ENCODE peak calls at places on chromosomes 4 and X, in ten cellular contexts. G is stomach; A is tibial artery; B is H7; I is transverse colon; T is suprapubic skin; M is SK-N-SH; S is naive thymus-derived CD4-positive, alpha-beta T cell; L is effector memory CD4-positive, alpha-beta T cell; O is NT2/D1. E is an unnamed sample.

GRCh38 chrX:121093011-121093410 is 45.6 kb downstream of the GLUD2 start:
- DNase-seq in G (no peak), A (no peak), B (no peak), I (no peak), T (no peak), M (no peak), S (no peak), L (no peak), O (no peak), E (no peak)

GRCh38 chrX:40938418-40938817 is 146.8 kb upstream of the USP9X start:
- DNase-seq in G (no peak), A (no peak), B (no peak), I (no peak), T (no peak), M (no peak), S (no peak), L (no peak), O (no peak), E (no peak)

GRCh38 chr4:2244947-2245786 is 3.2 kb upstream of the HAUS3 start:
- DNase-seq in G (no peak), A (no peak), B (peak; percentile 43), I (no peak), T (no peak), M (no peak), S (no peak), L (no peak), O (no peak), E (no peak)

GRCh38 chr4:132344924-132345828 is 803.9 kb upstream of the PCDH10 start:
- DNase-seq in G (no peak), A (no peak), B (no peak), I (no peak), T (no peak), M (peak; percentile 46), S (no peak), L (no peak), O (no peak), E (no peak)

GRCh38 chr4:180106122-180106521 is 2137.1 kb upstream of the TENM3 start:
- DNase-seq in G (no peak), A (no peak), B (no peak), I (no peak), T (no peak), M (no peak), S (no peak), L (no peak), O (no peak), E (no peak)

GRCh38 chr4:77699731-77700210 is 94.2 kb downstream of the CXCL13 start:
- DNase-seq in G (no peak), A (no peak), B (peak; percentile 13), I (no peak), T (no peak), M (peak; percentile 24), S (no peak), L (no peak), O (peak; percentile 30), E (no peak)

GRCh38 chrX:49258749-49259124 is 5.8 kb downstream of the FOXP3 start:
- DNase-seq in G (no peak), A (no peak), B (no peak), I (no peak), T (no peak), M (no peak), S (no peak), L (no peak), O (no peak), E (no peak)

GRCh38 chrX:102765217-102765616 is 44.7 kb downstream of the GPRASP3 start:
- DNase-seq in G (no peak), A (no peak), B (no peak), I (no peak), T (no peak), M (no peak), S (no peak), L (no peak), O (no peak), E (no peak)

GRCh38 chrX:148929686-148930085 is 429.3 kb downstream of the AFF2 start:
- DNase-seq in G (no peak), A (no peak), B (no peak), I (no peak), T (no peak), M (no peak), S (no peak), L (no peak), O (no peak), E (no peak)

GRCh38 chr4:186029731-186030421 is 39.1 kb upstream of the TLR3 start:
- DNase-seq in G (peak; percentile 78), A (peak; percentile 97), B (no peak), I (peak; percentile 38), T (peak; percentile 73), M (peak; percentile 73), S (no peak), L (no peak), O (peak; percentile 35), E (peak; percentile 67)

GRCh38 chr4:169398294-169398693 is 127.5 kb upstream of the SH3RF1 start:
- DNase-seq in G (no peak), A (no peak), B (no peak), I (no peak), T (no peak), M (no peak), S (no peak), L (no peak), O (no peak), E (no peak)

GRCh38 chr4:78058591-78059523 is 1.7 kb downstream of the FRAS1 start:
- DNase-seq in G (peak; percentile 51), A (peak; percentile 68), B (peak; percentile 81), I (peak; percentile 41), T (peak; percentile 68), M (peak; percentile 72), S (no peak), L (no peak), O (no peak), E (peak; percentile 61)

GRCh38 chr4:112593438-112594133 is 43.1 kb downstream of the ZGRF1 start:
- DNase-seq in G (no peak), A (no peak), B (no peak), I (no peak), T (no peak), M (no peak), S (no peak), L (no peak), O (no peak), E (no peak)

GRCh38 chr4:526971-527460 is 28.0 kb downstream of the PIGG start:
- DNase-seq in G (no peak), A (no peak), B (no peak), I (no peak), T (no peak), M (no peak), S (no peak), L (no peak), O (no peak), E (no peak)
- H3K36me3 ChIP-seq in G (peaks cover 98% of the 10 kb centered on the region), A (peaks cover 86% of the 10 kb centered on the region), B (peaks cover 20% of the 10 kb centered on the region), I (peaks cover 56% of the 10 kb centered on the region), T (peaks cover 90% of the 10 kb centered on the region), M (peaks cover 83% of the 10 kb centered on the region), S (no peaks in the 10 kb centered on the region), L (peaks cover 58% of the 10 kb centered on the region), O (peaks cover 97% of the 10 kb centered on the region), E (peaks cover 95% of the 10 kb centered on the region)

GRCh38 chrX:64853424-64853823 is 122.8 kb downstream of the ZC4H2 start:
- DNase-seq in G (no peak), A (no peak), B (no peak), I (no peak), T (no peak), M (no peak), S (no peak), L (no peak), O (no peak), E (no peak)

DNA sequence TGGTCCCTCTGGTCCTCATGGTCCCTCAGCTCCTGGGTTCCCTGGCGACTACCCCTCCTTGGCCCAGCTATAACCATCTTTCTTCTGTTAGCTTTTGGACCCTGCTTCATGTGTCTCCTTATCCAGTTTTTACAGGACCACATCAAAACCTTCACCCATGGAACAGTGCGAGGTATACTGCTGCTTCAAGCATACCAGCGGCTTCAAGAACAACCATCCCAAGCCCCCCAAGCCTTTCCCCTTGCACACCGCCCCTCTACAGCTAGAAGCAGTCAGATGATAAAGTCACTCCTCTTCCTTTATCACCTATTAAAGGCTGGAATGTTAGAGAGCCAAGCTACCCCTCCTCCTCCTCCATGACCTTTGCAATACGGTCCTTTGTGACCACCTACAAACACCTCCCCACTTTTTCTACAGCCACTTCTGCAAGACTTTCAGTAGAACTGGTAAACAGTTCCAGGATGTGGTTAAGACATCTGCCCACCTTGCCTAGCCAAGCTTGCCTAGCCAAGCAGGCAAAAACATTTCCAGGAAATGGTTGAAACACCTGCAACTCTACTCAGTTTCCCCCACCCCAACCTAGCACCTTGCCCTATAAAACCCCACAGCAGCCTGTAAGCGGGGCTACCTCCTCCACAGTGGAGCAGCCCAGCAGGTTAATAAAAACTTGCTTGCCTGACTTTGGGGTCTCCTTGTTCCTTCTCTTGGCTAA is 125.7 kb downstream of the ZC4H2 start:
- DNase-seq in G (no peak), A (no peak), B (no peak), I (no peak), T (no peak), M (no peak), S (peak; percentile 0), L (no peak), O (no peak), E (no peak)
- H3K36me3 ChIP-seq in G (no peaks in the 10 kb centered on the region), A (no peaks in the 10 kb centered on the region), B (no peaks in the 10 kb centered on the region), I (no peaks in the 10 kb centered on the region), T (no peaks in the 10 kb centered on the region), M (no peaks in the 10 kb centered on the region), S (no peaks in the 10 kb centered on the region), L (no peaks in the 10 kb centered on the region), O (no peaks in the 10 kb centered on the region), E (no peaks in the 10 kb centered on the region)

GRCh38 chr4:18389118-18389517 is 367.6 kb upstream of the LCORL start:
- DNase-seq in G (no peak), A (no peak), B (no peak), I (no peak), T (no peak), M (no peak), S (no peak), L (no peak), O (no peak), E (no peak)

GRCh38 chr4:18391370-18391728 is 369.8 kb upstream of the LCORL start:
- DNase-seq in G (no peak), A (no peak), B (no peak), I (no peak), T (no peak), M (no peak), S (no peak), L (no peak), O (no peak), E (no peak)

GRCh38 chr4:18390655-18391369 is 369.3 kb upstream of the LCORL start:
- DNase-seq in G (no peak), A (no peak), B (no peak), I (no peak), T (no peak), M (no peak), S (no peak), L (no peak), O (peak; percentile 38), E (no peak)

DNA sequence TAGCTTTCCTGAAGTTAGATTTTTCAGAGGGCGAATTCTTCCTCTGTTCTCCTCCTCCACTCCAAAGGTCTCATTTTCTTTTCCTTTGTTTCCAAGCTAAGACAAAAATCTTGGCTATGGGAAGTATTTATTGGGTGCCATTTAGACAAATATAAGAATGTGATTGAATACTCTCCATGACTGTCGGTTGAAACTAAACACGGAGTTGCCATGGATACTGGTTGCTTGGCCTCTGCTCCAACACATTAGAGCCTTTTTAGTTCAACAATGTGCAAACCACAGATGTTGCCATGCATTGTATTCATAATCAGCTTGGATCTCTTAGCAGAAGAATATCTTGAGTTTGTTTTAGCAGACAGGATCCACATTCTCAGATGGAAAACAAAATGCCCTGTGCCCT is 366.5 kb upstream of the LCORL start:
- DNase-seq in G (no peak), A (no peak), B (no peak), I (no peak), T (no peak), M (no peak), S (no peak), L (no peak), O (no peak), E (no peak)
- H3K36me3 ChIP-seq in G (no peaks in the 10 kb centered on the region), A (no peaks in the 10 kb centered on the region), B (no peaks in the 10 kb centered on the region), I (no peaks in the 10 kb centered on the region), T (no peaks in the 10 kb centered on the region), M (no peaks in the 10 kb centered on the region), S (no peaks in the 10 kb centered on the region), L (no peaks in the 10 kb centered on the region), O (no peaks in the 10 kb centered on the region), E (no peaks in the 10 kb centered on the region)

GRCh38 chrX:106615041-106615440 is 3.3 kb downstream of the RADX start:
- DNase-seq in G (no peak), A (no peak), B (peak; percentile 4), I (no peak), T (no peak), M (no peak), S (no peak), L (no peak), O (no peak), E (no peak)
- H3K36me3 ChIP-seq in G (no peaks in the 10 kb centered on the region), A (no peaks in the 10 kb centered on the region), B (no peaks in the 10 kb centered on the region), I (no peaks in the 10 kb centered on the region), T (no peaks in the 10 kb centered on the region), M (no peaks in the 10 kb centered on the region), S (no peaks in the 10 kb centered on the region), L (no peaks in the 10 kb centered on the region), O (no peaks in the 10 kb centered on the region), E (no peaks in the 10 kb centered on the region)